ENCODE peak calls at places on chromosomes 3 and 15, in four cellular contexts. B, F, G and Y are unnamed samples.

GRCh38 chr15:49620174-49620573 is 444 bp downstream of the FAM227B start:
- DNase-seq in B (no peak), F (no peak), G (peak; percentile 42), Y (no peak)

GRCh38 chr15:29090617-29091466 is 178.8 kb downstream of the NSMCE3 start:
- DNase-seq in B (no peak), F (peak; percentile 50), G (no peak), Y (peak; percentile 47)

GRCh38 chr3:60829058-60829457 is 422.2 kb downstream of the FHIT start:
- DNase-seq in B (no peak), F (no peak), G (no peak), Y (no peak)

GRCh38 chr3:113769551-113769950 is 22.7 kb downstream of the ATP6V1A start:
- DNase-seq in B (peak; percentile 54), F (no peak), G (no peak), Y (peak; percentile 58)

GRCh38 chr15:67134577-67135492 is 69.4 kb downstream of the SMAD3 start:
- DNase-seq in B (no peak), F (no peak), G (no peak), Y (no peak)

GRCh38 chr3:74287557-74287956 is 326.9 kb downstream of the CNTN3 start:
- DNase-seq in B (peak; percentile 11), F (no peak), G (no peak), Y (no peak)

GRCh38 chr3:184766555-184767261 is 45.3 kb upstream of the VPS8 start:
- DNase-seq in B (no peak), F (no peak), G (no peak), Y (no peak)

GRCh38 chr15:25176616-25176923 is 221.8 kb downstream of the SNRPN start:
- DNase-seq in B (no peak), F (no peak), G (no peak), Y (no peak)

GRCh38 chr15:70427120-70427519 is 329.4 kb upstream of the TLE3 start:
- DNase-seq in B (no peak), F (no peak), G (no peak), Y (no peak)

GRCh38 chr3:52794612-52795099 is at the start of gene ITIH3:
- DNase-seq in B (no peak), F (no peak), G (no peak), Y (no peak)

GRCh38 chr3:23740517-23741402 is 65.0 kb upstream of the UBE2E1 start:
- DNase-seq in B (no peak), F (no peak), G (no peak), Y (no peak)

GRCh38 chr3:87088984-87089841 is 98.3 kb upstream of the VGLL3 start:
- DNase-seq in B (peak; percentile 87), F (no peak), G (peak; percentile 94), Y (peak; percentile 74)

GRCh38 chr15:36612063-36612788 is 32.8 kb downstream of the CDIN1 start:
- DNase-seq in B (peak; percentile 95), F (no peak), G (no peak), Y (peak; percentile 83)

GRCh38 chr15:64717130-64717529 is 58.3 kb downstream of the RBPMS2 start:
- DNase-seq in B (no peak), F (no peak), G (no peak), Y (no peak)

GRCh38 chr3:178777718-178778411 is 241.6 kb downstream of the KCNMB2 start:
- DNase-seq in B (peak; percentile 63), F (no peak), G (no peak), Y (peak; percentile 32)

GRCh38 chr3:122409392-122409791 is 6.5 kb downstream of the WDR5B start:
- DNase-seq in B (no peak), F (no peak), G (no peak), Y (no peak)

GRCh38 chr3:129836381-129837056 is 57.0 kb downstream of the TMCC1 start:
- DNase-seq in B (peak; percentile 43), F (no peak), G (no peak), Y (no peak)

GRCh38 chr3:150599611-150600297 is 3.4 kb upstream of the SELENOT start:
- DNase-seq in B (peak; percentile 79), F (no peak), G (no peak), Y (peak; percentile 40)

GRCh38 chr15:98794754-98795153 is 146.4 kb downstream of the IGF1R start:
- DNase-seq in B (no peak), F (no peak), G (no peak), Y (no peak)

GRCh38 chr15:71599404-71600225 is 210.7 kb upstream of the NR2E3 start:
- DNase-seq in B (no peak), F (no peak), G (no peak), Y (no peak)

GRCh38 chr3:157248590-157249425 is 88.9 kb upstream of the CCNL1 start:
- DNase-seq in B (peak; percentile 88), F (no peak), G (no peak), Y (peak; percentile 73)

GRCh38 chr3:63967675-63968611 is 55.4 kb downstream of the PSMD6 start:
- DNase-seq in B (no peak), F (no peak), G (peak; percentile 92), Y (peak; percentile 14)